ENCODE peak calls at places on chromosome 2, in seven cellular contexts. S is IMR-90, T is colonic mucosa, F is left lung, G is fibroblast of lung, M is right lobe of liver, C is astrocyte. R is an unnamed sample. For H3K36me3 and H3K9me3, the result is how much of the 10 kb centered on the place peaks cover.

GRCh38 chr2:240624950-240625621 is at the start of gene GPR35:
- DNase-seq in S (peak), T (peak), F (peak), G (peak), M (peak), C (peak), R (no peak)

GRCh38 chr2:28247747-28248146 is 144.9 kb upstream of the FOSL2 start:
- DNase-seq in S (no peak), T (no peak), F (no peak), G (no peak), M (no peak), C (no peak), R (no peak)

GRCh38 chr2:1787799-1788477 is 43.6 kb upstream of the PXDN start:
- DNase-seq in S (no peak), T (no peak), F (no peak), G (no peak), M (no peak), C (no peak), R (no peak)

GRCh38 chr2:207983654-207984053 is 41.7 kb downstream of the PLEKHM3 start:
- DNase-seq in S (no peak), T (no peak), F (no peak), G (no peak), M (no peak), C (no peak), R (no peak)

GRCh38 chr2:71551631-71551915 is 98.2 kb downstream of the DYSF start:
- DNase-seq in S (no peak), T (no peak), F (peak), G (no peak), M (peak), C (no peak), R (no peak)

GRCh38 chr2:112614201-112614840 is 29.9 kb downstream of the CHCHD5 start:
- DNase-seq in S (no peak), T (peak), F (no peak), G (peak), M (no peak), C (no peak), R (no peak)

GRCh38 chr2:23600336-23600735 is 215.4 kb downstream of the KLHL29 start:
- DNase-seq in S (no peak), T (no peak), F (no peak), G (no peak), M (peak), C (peak), R (no peak)

GRCh38 chr2:125858366-125858765 is 797.6 kb upstream of the GYPC start:
- DNase-seq in S (no peak), T (no peak), F (no peak), G (no peak), M (no peak), C (no peak), R (no peak)

GRCh38 chr2:20540587-20541304 is 93.9 kb downstream of the RHOB start:
- DNase-seq in S (no peak), T (no peak), F (no peak), G (no peak), M (peak), C (no peak), R (no peak)

GRCh38 chr2:139790807-139791206 is 1010.6 kb upstream of the NXPH2 start:
- DNase-seq in S (no peak), T (no peak), F (no peak), G (peak), M (no peak), C (peak), R (no peak)

GRCh38 chr2:109433926-109434325 is 179.8 kb downstream of the SEPTIN10 start:
- DNase-seq in S (no peak), T (no peak), F (peak), G (no peak), M (no peak), C (no peak), R (no peak)

GRCh38 chr2:96906719-96907404 is 37.0 kb upstream of the SEMA4C start:
- DNase-seq in S (no peak), T (peak), F (no peak), G (peak), M (no peak), C (no peak), R (no peak)

GRCh38 chr2:127069003-127069402 is 38.0 kb downstream of the BIN1 start:
- DNase-seq in S (no peak), T (no peak), F (no peak), G (no peak), M (no peak), C (no peak), R (no peak)

GRCh38 chr2:21317131-21317530 is 193.4 kb downstream of the TDRD15 start:
- DNase-seq in S (peak), T (peak), F (no peak), G (peak), M (no peak), C (no peak), R (no peak)

GRCh38 chr2:176081451-176081992 is 2.2 kb downstream of the EVX2 start:
- DNase-seq in S (no peak), T (no peak), F (no peak), G (peak), M (no peak), C (no peak), R (no peak)

GRCh38 chr2:181656450-181657261 is at the start of gene CERKL:
- DNase-seq in S (peak), T (peak), F (peak), G (peak), M (peak), C (peak), R (no peak)

GRCh38 chr2:130837175-130837810 is 579 bp downstream of the ARHGEF4 start:
- DNase-seq in S (no peak), T (no peak), F (no peak), G (no peak), M (no peak), C (no peak), R (no peak)

GRCh38 chr2:182463760-182464159 is 36.9 kb upstream of the PDE1A start:
- DNase-seq in S (no peak), T (no peak), F (no peak), G (no peak), M (no peak), C (no peak), R (no peak)

GRCh38 chr2:127651987-127652550 is 6.1 kb downstream of the GPR17 start:
- DNase-seq in S (no peak), T (no peak), F (no peak), G (no peak), M (peak), C (no peak), R (no peak)

GRCh38 chr2:148252646-148253045 is 231.8 kb downstream of the MBD5 start:
- DNase-seq in S (no peak), T (no peak), F (no peak), G (no peak), M (no peak), C (no peak), R (no peak)

GRCh38 chr2:127504552-127505460 is 21.5 kb downstream of the IWS1 start:
- DNase-seq in S (peak), T (no peak), F (no peak), G (no peak), M (no peak), C (no peak), R (no peak)

GRCh38 chr2:65039640-65040039 is 16.6 kb upstream of the CEP68 start:
- DNase-seq in S (no peak), T (no peak), F (no peak), G (no peak), M (no peak), C (no peak), R (no peak)

GRCh38 chr2:240576436-240577205 is 8.3 kb downstream of the RNPEPL1 start:
- DNase-seq in S (no peak), T (no peak), F (no peak), G (no peak), M (no peak), C (no peak), R (no peak)

GRCh38 chr2:220585241-220585640 is 957.8 kb downstream of the SLC4A3 start:
- DNase-seq in S (peak), T (no peak), F (no peak), G (no peak), M (no peak), C (peak), R (no peak)

GRCh38 chr2:220575963-220576362 is 948.5 kb downstream of the SLC4A3 start:
- DNase-seq in S (no peak), T (no peak), F (no peak), G (no peak), M (no peak), C (peak), R (no peak)

GRCh38 chr2:220579452-220579851 is 952.0 kb downstream of the SLC4A3 start:
- DNase-seq in S (no peak), T (no peak), F (no peak), G (no peak), M (no peak), C (no peak), R (no peak)

DNA sequence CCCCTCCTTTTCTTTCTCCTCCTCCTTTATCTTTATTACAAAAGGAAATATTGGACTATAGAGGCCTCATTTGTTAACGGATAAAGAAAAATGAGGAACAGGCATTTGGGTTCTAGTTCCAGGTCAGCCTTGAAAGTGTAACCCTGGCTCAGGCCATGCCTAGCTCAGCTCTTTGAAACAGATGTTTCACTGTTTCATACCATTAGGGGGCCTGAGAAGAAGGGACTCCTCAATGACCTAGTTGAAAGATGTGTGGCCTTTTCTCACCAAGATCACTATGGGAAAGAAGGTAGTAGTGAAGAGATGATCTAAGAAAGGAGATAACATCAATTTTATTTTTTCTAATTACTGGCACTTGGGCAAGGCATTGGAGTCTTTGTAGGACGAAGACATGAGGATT is 952.7 kb downstream of the SLC4A3 start:
- DNase-seq in S (no peak), T (no peak), F (no peak), G (no peak), M (no peak), C (no peak), R (no peak)
- TF ChIP-seq CTCF in S (no peak), T (no peak), F (no peak), G (no peak), M (no peak), C (no peak), R (no peak)

GRCh38 chr2:160303527-160303926 is 103.5 kb upstream of the ITGB6 start:
- DNase-seq in S (no peak), T (no peak), F (no peak), G (no peak), M (no peak), C (no peak), R (no peak)

GRCh38 chr2:160300203-160300602 is 100.1 kb upstream of the ITGB6 start:
- DNase-seq in S (no peak), T (no peak), F (no peak), G (no peak), M (no peak), C (no peak), R (no peak)

GRCh38 chr2:160305081-160305750 is 105.1 kb upstream of the ITGB6 start:
- DNase-seq in S (peak), T (no peak), F (no peak), G (peak), M (no peak), C (peak), R (no peak)

GRCh38 chr2:160301420-160301819 is 101.3 kb upstream of the ITGB6 start:
- DNase-seq in S (peak), T (no peak), F (no peak), G (no peak), M (no peak), C (no peak), R (no peak)

GRCh38 chr2:160303076-160303475 is 103.0 kb upstream of the ITGB6 start:
- DNase-seq in S (no peak), T (no peak), F (no peak), G (no peak), M (no peak), C (no peak), R (no peak)
- H3K36me3 ChIP-seq in S (under half), T (under half), F (under half), G (under half), M (under half), C (under half), R (under half)

DNA sequence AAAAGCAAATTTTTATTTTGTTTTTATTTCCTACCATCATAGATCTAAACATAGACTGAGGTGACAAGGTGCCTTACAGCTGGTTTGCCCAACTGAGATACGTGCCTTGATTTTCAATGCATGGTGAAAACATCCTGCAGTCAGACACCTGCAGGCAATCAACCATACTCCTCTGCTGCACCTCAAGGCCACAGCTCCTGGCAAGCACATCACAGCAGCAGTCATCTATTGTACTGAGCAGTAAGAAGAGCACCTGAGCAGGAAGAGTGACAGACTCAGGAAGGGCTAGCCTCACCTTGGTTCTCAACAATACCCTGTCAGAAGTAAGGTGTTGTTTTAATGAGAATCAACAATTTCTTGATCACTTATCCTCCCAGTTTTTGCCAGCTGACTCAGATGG is 1206.8 kb upstream of the NRXN1 start:
- DNase-seq in S (no peak), T (no peak), F (no peak), G (no peak), M (no peak), C (no peak), R (no peak)
- H3K9me3 ChIP-seq in S (under half), T (under half), F (under half), G (under half), M (under half), C (under half), R (under half)

GRCh38 chr2:53208815-53209214 is 558.8 kb upstream of the CHAC2 start:
- DNase-seq in S (no peak), T (no peak), F (no peak), G (no peak), M (no peak), C (no peak), R (no peak)

GRCh38 chr2:53211201-53211774 is 556.3 kb upstream of the CHAC2 start:
- DNase-seq in S (no peak), T (no peak), F (no peak), G (no peak), M (no peak), C (no peak), R (no peak)

GRCh38 chr2:53209679-53210473 is 557.7 kb upstream of the CHAC2 start:
- DNase-seq in S (no peak), T (no peak), F (no peak), G (no peak), M (no peak), C (no peak), R (no peak)

GRCh38 chr2:53210538-53210937 is 557.1 kb upstream of the CHAC2 start:
- DNase-seq in S (no peak), T (no peak), F (no peak), G (peak), M (no peak), C (no peak), R (no peak)
- TF ChIP-seq CTCF in S (no peak), T (no peak), F (no peak), G (no peak), M (no peak), C (peak), R (no peak)

GRCh38 chr2:178718283-178718682 is 88.9 kb downstream of the TTN start:
- DNase-seq in S (no peak), T (no peak), F (no peak), G (no peak), M (no peak), C (no peak), R (no peak)

GRCh38 chr2:178718988-178719387 is 88.2 kb downstream of the TTN start:
- DNase-seq in S (no peak), T (no peak), F (no peak), G (no peak), M (no peak), C (no peak), R (no peak)

GRCh38 chr2:178722296-178722695 is 84.9 kb downstream of the TTN start:
- DNase-seq in S (no peak), T (no peak), F (no peak), G (no peak), M (no peak), C (no peak), R (no peak)

DNA sequence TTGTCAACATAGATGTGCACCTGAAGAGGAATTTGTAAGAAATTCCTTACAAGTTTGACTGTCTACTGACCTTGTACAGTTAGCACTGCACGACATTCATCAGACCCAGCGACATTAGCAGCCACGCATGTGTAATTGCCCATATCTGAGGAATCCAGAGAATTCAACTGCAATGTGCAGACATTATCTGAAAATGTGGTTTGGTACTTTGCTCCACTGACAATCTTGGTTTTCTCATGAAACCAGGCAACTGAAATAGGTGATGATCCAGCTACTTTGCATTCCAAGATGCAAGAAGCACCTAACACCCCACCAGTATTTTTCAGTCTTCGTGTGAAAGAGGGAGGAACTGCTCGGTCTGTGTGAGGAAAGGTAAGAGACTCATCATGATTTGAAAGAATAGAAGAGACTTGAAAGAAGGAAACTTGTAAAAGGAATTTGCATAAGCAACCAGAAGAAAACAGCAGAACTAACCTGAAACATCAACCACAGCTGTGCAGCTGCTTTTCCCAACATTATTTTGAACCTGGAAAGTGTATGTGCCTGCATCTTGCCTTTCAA is 83.4 kb downstream of the TTN start:
- DNase-seq in S (no peak), T (no peak), F (no peak), G (no peak), M (no peak), C (peak), R (no peak)
- H3K36me3 ChIP-seq in S (under half), T (under half), F (under half), G (under half), M (under half), C (under half), R (under half)

GRCh38 chr2:235135195-235135965 is 183.6 kb downstream of the SH3BP4 start:
- DNase-seq in S (no peak), T (no peak), F (no peak), G (peak), M (no peak), C (no peak), R (no peak)

GRCh38 chr2:235129856-235130255 is 178.0 kb downstream of the SH3BP4 start:
- DNase-seq in S (peak), T (no peak), F (no peak), G (no peak), M (no peak), C (peak), R (no peak)

GRCh38 chr2:235133837-235134236 is 182.0 kb downstream of the SH3BP4 start:
- DNase-seq in S (no peak), T (no peak), F (no peak), G (no peak), M (no peak), C (no peak), R (no peak)

GRCh38 chr2:235131334-235132305 is 179.8 kb downstream of the SH3BP4 start:
- DNase-seq in S (no peak), T (no peak), F (no peak), G (no peak), M (no peak), C (no peak), R (no peak)

GRCh38 chr2:235132641-235133040 is 180.8 kb downstream of the SH3BP4 start:
- DNase-seq in S (no peak), T (no peak), F (no peak), G (no peak), M (no peak), C (no peak), R (no peak)
- H3K9me3 ChIP-seq in S (under half), T (under half), F (under half), G (under half), M (under half), C (under half), R (under half)

GRCh38 chr2:155518094-155518493 is 814.4 kb downstream of the NR4A2 start:
- DNase-seq in S (no peak), T (no peak), F (no peak), G (no peak), M (no peak), C (no peak), R (no peak)

GRCh38 chr2:155525194-155525593 is 807.3 kb downstream of the NR4A2 start:
- DNase-seq in S (no peak), T (no peak), F (no peak), G (no peak), M (no peak), C (no peak), R (no peak)

GRCh38 chr2:155517362-155517761 is 815.2 kb downstream of the NR4A2 start:
- DNase-seq in S (no peak), T (no peak), F (no peak), G (no peak), M (no peak), C (no peak), R (no peak)

DNA sequence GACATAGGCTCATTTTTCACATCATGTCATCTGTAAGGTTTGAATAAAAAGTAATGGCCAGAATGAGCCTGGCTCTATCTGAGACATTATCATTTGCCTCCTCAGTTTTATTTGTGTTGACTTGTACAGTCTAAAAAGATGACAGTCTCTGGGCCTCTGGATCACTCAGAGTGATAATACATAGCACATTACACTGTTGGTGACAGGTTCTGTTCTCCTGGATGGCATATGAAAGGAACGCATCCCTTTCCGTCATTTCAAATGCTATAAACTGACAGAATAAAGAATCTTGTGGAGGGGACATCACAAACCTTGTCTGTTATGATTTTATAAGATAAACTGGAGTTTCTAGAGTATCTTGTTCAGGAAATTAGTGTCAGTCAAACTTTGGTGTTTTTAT is 812.8 kb downstream of the NR4A2 start:
- DNase-seq in S (no peak), T (no peak), F (no peak), G (no peak), M (no peak), C (no peak), R (no peak)
- TF ChIP-seq CTCF in S (no peak), T (no peak), F (no peak), G (no peak), M (no peak), C (no peak), R (no peak)

GRCh38 chr2:60496475-60496874 is 57.0 kb downstream of the BCL11A start:
- DNase-seq in S (no peak), T (no peak), F (no peak), G (no peak), M (no peak), C (peak), R (no peak)
- H3K36me3 ChIP-seq in S (under half), T (under half), F (under half), G (under half), M (under half), C (under half), R (under half)

GRCh38 chr2:135099802-135100483 is 47.9 kb downstream of the RAB3GAP1 start:
- DNase-seq in S (no peak), T (no peak), F (no peak), G (no peak), M (no peak), C (no peak), R (no peak)

DNA sequence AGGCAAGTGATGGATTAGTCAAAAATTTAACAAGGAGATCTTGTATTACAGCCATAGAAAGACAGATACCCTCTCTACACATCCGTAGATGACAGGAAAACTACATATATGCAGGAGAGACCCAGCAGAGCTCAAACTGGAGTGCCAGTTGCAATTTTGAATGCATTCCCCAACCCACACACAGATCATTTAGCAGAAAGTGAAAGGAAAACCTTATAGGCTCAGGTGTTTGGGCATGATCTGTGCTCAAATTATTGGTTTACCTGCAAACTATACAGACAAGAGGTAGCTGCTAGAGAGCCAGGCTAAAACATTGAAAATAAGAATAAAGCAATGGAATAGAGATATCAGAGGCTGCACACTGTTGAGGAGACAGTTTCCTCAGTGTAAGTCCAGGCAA is 51.8 kb downstream of the RAB3GAP1 start:
- DNase-seq in S (no peak), T (no peak), F (no peak), G (no peak), M (no peak), C (no peak), R (no peak)
- H3K9me3 ChIP-seq in S (under half), T (under half), F (under half), G (under half), M (under half), C (under half), R (under half)

R was measured in vagina.